ENCODE peak calls at places on chromosomes 7 and 10, in seven cellular contexts. F is IMR-90, T is neuronal stem cell, M is trophoblast cell, G is H9, H is mesenchymal stem cell, V is mesendoderm. A is an unnamed sample.

GRCh38 chr7:102404005-102404861 is 8.1 kb downstream of the PRKRIP1 start:
- DNase-seq in G (peak), M (peak), T (peak), H (peak), V (peak), F (peak), A (peak)

GRCh38 chr10:61486251-61486650 is 33.1 kb upstream of the TMEM26 start:
- DNase-seq in H (peak), T (no peak), F (peak), V (no peak), M (no peak), G (no peak), A (no peak)

GRCh38 chr7:142100634-142101033 is 10.9 kb upstream of the MGAM2 start:
- DNase-seq in T (no peak), G (no peak), F (no peak), V (no peak), H (no peak), M (no peak), A (no peak)

GRCh38 chr7:135536160-135536559 is 21.6 kb upstream of the NUP205 start:
- DNase-seq in F (peak), V (no peak), M (peak), T (no peak), G (no peak), H (peak), A (no peak)

GRCh38 chr10:114246679-114247305 is 7.7 kb downstream of the VWA2 start:
- DNase-seq in H (no peak), F (no peak), M (peak), G (no peak), T (no peak), V (no peak), A (no peak)

GRCh38 chr10:117348236-117348635 is 27.0 kb downstream of the PDZD8 start:
- DNase-seq in T (no peak), V (no peak), F (no peak), H (no peak), M (no peak), G (no peak), A (no peak)

GRCh38 chr10:77297370-77297692 is 340.3 kb downstream of the KCNMA1 start:
- DNase-seq in M (no peak), F (peak), G (no peak), T (no peak), H (peak), V (no peak), A (no peak)

GRCh38 chr7:51705701-51706100 is 389.1 kb upstream of the COBL start:
- DNase-seq in M (no peak), G (no peak), T (no peak), H (no peak), F (no peak), V (no peak), A (no peak)

GRCh38 chr7:139580435-139580834 is 57.0 kb downstream of the CLEC2L start:
- DNase-seq in H (no peak), T (no peak), M (no peak), F (no peak), G (no peak), V (no peak), A (no peak)

GRCh38 chr7:122046402-122046801 is 97.6 kb downstream of the AASS start:
- DNase-seq in M (no peak), H (no peak), F (no peak), G (no peak), T (no peak), V (no peak), A (no peak)

GRCh38 chr10:129780901-129781795 is 182.9 kb downstream of the EBF3 start:
- DNase-seq in T (no peak), M (no peak), H (no peak), F (no peak), V (no peak), G (no peak), A (no peak)

GRCh38 chr10:33355267-33355666 is 20.8 kb upstream of the NRP1 start:
- DNase-seq in V (no peak), T (no peak), F (no peak), M (peak), H (no peak), G (no peak), A (no peak)

GRCh38 chr7:153447021-153447420 is 605.2 kb upstream of the DPP6 start:
- DNase-seq in H (no peak), F (no peak), M (no peak), G (no peak), T (no peak), V (no peak), A (no peak)

GRCh38 chr7:95104739-95105138 is 197.3 kb downstream of the PPP1R9A start:
- DNase-seq in T (no peak), V (no peak), H (peak), F (no peak), G (no peak), M (peak), A (no peak)

GRCh38 chr7:149599636-149600206 is 102.1 kb upstream of the ZNF746 start:
- DNase-seq in V (no peak), T (no peak), G (no peak), M (no peak), F (no peak), H (no peak), A (no peak)

GRCh38 chr10:110655286-110655685 is 11.2 kb downstream of the RBM20 start:
- DNase-seq in G (no peak), F (peak), V (no peak), T (no peak), H (no peak), M (no peak), A (no peak)

GRCh38 chr7:79702116-79702515 is 248.6 kb upstream of the MAGI2 start:
- DNase-seq in V (no peak), G (no peak), H (no peak), M (no peak), T (no peak), F (peak), A (no peak)

GRCh38 chr7:44280993-44281721 is 44.2 kb downstream of the CAMK2B start:
- DNase-seq in F (no peak), V (no peak), T (no peak), G (peak), H (no peak), M (no peak), A (no peak)

GRCh38 chr10:87842776-87843497 is 20.4 kb downstream of the KLLN start:
- DNase-seq in T (no peak), F (peak), M (no peak), V (no peak), H (peak), G (no peak), A (no peak)

GRCh38 chr10:119116326-119116951 is 12.5 kb downstream of the DENND10 start:
- DNase-seq in H (peak), M (peak), G (no peak), F (no peak), T (no peak), V (no peak), A (no peak)

GRCh38 chr10:45809829-45810228 is 37.5 kb downstream of the AGAP4 start:
- DNase-seq in V (peak), G (no peak), T (no peak), F (peak), H (no peak), M (no peak), A (no peak)

GRCh38 chr7:27700501-27700900 is 37.8 kb upstream of the HIBADH start:
- DNase-seq in M (no peak), G (no peak), T (no peak), H (no peak), F (no peak), V (no peak), A (no peak)

GRCh38 chr10:93272884-93273675 is 199.4 kb downstream of the CYP26A1 start:
- DNase-seq in H (no peak), T (peak), M (no peak), G (peak), F (no peak), V (peak), A (peak)

GRCh38 chr10:70847666-70848360 is 32.1 kb downstream of the SGPL1 start:
- DNase-seq in V (no peak), M (no peak), G (no peak), T (no peak), H (peak), F (peak), A (no peak)

GRCh38 chr7:139016931-139017511 is 18.8 kb downstream of the ZC3HAV1L start:
- DNase-seq in M (peak), V (peak), T (peak), H (peak), F (peak), G (peak), A (peak)

GRCh38 chr10:76453997-76454396 is 1022.6 kb downstream of the LRMDA start:
- DNase-seq in G (no peak), M (peak), F (no peak), T (no peak), H (no peak), V (no peak), A (no peak)

GRCh38 chr10:87605656-87606308 is 53.9 kb upstream of the PAPSS2 start:
- DNase-seq in F (no peak), H (peak), M (no peak), G (no peak), V (no peak), T (no peak), A (no peak)

GRCh38 chr7:101626069-101626671 is 2.9 kb downstream of the MYL10 start:
- DNase-seq in M (no peak), T (no peak), H (no peak), V (peak), G (no peak), F (no peak), A (no peak)

GRCh38 chr7:34036069-34036920 is 131.0 kb downstream of the BMPER start:
- DNase-seq in T (no peak), G (no peak), H (peak), M (peak), F (peak), V (peak), A (no peak)

GRCh38 chr7:24982917-24983316 is 2.9 kb upstream of the OSBPL3 start:
- DNase-seq in G (no peak), M (no peak), F (no peak), T (no peak), H (no peak), V (peak), A (no peak)

GRCh38 chr7:22549051-22549450 is 49.1 kb upstream of the STEAP1B start:
- DNase-seq in H (no peak), V (peak), F (no peak), T (no peak), M (peak), G (peak), A (no peak)

GRCh38 chr7:41130596-41131236 is 572.2 kb downstream of the INHBA start:
- DNase-seq in F (no peak), V (no peak), H (no peak), G (peak), M (no peak), T (no peak), A (no peak)

GRCh38 chr10:108452483-108453060 is 1288.1 kb upstream of the SORCS1 start:
- DNase-seq in T (no peak), M (no peak), G (no peak), H (no peak), F (no peak), V (no peak), A (no peak)

GRCh38 chr7:131544449-131545425 is 11.7 kb downstream of the PODXL start:
- DNase-seq in G (no peak), H (peak), M (no peak), T (no peak), V (peak), F (peak), A (no peak)

GRCh38 chr10:86545097-86545496 is 23.5 kb upstream of the WAPL start:
- DNase-seq in M (no peak), G (no peak), H (no peak), T (no peak), F (no peak), V (no peak), A (no peak)

GRCh38 chr10:100882681-100883321 is 30.0 kb upstream of the SLF2 start:
- DNase-seq in F (peak), H (peak), M (no peak), T (no peak), V (no peak), G (no peak), A (no peak)

GRCh38 chr7:53904355-53904754 is 637.8 kb upstream of the VSTM2A start:
- DNase-seq in V (peak), F (no peak), G (no peak), H (no peak), T (no peak), M (no peak), A (no peak)

GRCh38 chr7:36372156-36372555 is 17.5 kb upstream of the ANLN start:
- DNase-seq in T (no peak), M (peak), H (no peak), F (no peak), V (no peak), G (no peak), A (no peak)

DNA sequence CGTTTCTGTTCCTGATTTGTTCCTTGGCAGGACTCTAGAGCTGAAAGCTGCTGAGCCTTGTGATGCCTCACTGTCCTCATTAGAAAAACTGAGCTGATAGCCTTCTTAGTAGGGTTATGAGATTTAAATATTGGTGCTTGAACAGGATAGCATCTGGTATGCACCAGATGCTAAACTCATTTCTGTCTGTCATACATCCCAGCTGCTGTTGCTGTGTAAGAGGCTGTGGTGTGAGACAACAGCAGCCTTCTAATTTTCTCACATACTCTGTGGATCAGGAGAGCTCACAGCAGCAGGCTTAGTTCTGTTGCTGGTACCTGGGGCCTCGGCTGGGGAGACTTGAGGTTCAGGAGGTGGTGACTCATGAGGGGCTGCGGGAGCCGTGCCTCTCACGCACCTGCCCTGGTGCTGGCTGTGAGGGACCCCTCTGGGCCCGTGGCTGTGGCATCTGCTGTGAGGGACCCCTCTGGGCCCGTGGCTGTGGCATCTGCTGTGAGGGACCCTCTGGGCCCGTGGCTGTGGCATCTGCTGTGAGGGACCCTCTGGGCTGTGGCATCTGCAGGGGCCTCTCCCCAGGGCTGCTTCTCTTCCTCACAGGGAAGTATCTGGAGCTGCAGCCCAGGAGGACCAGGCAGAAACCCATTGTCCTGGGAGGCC is 12.5 kb downstream of the DYNC2I1 start:
- DNase-seq in F (no peak), V (no peak), H (no peak), T (no peak), G (no peak), M (no peak), A (no peak)
- H2AK5ac ChIP-seq in F (no peak), V (no peak), H (no peak), T (peak), G (no peak), M (no peak), A (no peak)

DNA sequence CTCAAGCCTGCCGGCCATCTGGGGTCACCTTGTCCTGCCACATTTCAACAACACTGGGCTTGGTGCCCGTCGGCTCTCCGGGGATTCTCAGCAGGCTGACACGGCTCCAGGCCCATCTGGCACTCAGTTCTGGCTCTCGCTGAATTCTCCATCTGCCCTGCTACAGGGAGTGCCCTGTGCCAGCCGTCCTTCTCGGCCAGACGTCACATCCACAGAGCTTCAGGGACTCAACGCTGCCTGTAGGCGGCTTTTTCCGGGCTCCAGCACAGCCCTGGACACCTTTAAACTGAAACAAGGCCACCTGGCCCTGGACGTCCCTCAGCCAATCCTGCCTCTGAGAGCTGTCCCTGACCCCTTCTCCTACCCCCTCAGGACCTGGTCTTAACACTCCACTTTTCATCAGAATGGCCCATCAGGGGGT is 43.0 kb downstream of the TMEM130 start:
- DNase-seq in V (no peak), F (no peak), H (no peak), G (peak), T (no peak), M (no peak), A (no peak)
- H2AK5ac ChIP-seq in V (no peak), F (no peak), H (no peak), G (no peak), T (no peak), M (no peak), A (no peak)

DNA sequence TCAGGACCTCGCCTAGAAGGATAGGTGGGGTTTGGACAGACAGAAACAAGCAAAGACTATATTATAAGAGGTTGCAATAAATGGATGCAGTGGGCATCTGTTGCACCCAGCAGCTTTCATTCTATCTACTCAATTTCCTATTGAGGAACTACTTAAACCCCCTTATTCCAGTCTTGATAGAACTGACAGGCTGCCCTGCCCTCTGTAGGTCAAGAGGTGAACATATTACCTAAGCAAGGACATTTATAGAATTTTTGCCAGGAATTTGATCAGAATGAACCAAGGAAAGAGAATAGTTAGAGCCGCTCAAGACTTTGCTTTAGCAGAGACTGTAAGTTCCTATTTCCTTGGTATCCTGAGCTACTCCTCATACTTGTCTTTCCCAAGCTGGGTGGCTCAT is 9.5 kb downstream of the VTI1A start:
- DNase-seq in M (no peak), H (no peak), V (peak), G (no peak), F (no peak), T (no peak), A (no peak)
- H2AK5ac ChIP-seq in M (no peak), H (no peak), V (no peak), G (no peak), F (no peak), T (no peak), A (no peak)

DNA sequence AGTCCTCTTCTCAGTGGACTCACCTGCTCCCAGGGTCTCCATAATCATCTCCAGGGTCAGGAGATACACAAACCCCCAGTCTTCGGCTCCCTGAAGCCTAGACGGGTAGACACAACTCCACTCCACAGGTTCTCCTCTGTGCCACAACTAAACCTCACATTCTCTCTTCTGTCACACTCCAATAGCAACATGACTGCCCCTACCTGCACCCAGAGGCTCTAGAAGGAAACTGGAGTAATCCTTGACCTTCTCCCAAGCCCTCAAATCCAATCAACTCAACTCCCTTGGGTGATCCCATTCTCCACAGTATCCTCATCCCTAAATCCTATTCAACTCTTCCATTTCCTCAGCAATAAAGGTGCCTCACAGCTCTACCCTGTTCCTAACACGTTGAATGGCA is 16.2 kb downstream of the HNRNPF start:
- DNase-seq in H (no peak), T (no peak), V (no peak), F (no peak), G (no peak), M (no peak), A (no peak)
- H2AK5ac ChIP-seq in H (no peak), T (no peak), V (no peak), F (no peak), G (no peak), M (no peak), A (no peak)

GRCh38 chr7:85595639-85596268 is 408.9 kb upstream of the SEMA3D start:
- DNase-seq in M (peak), V (no peak), H (peak), T (no peak), F (peak), G (no peak), A (no peak)
- H2AK5ac ChIP-seq in M (no peak), V (no peak), H (no peak), T (no peak), F (no peak), G (no peak), A (no peak)

DNA sequence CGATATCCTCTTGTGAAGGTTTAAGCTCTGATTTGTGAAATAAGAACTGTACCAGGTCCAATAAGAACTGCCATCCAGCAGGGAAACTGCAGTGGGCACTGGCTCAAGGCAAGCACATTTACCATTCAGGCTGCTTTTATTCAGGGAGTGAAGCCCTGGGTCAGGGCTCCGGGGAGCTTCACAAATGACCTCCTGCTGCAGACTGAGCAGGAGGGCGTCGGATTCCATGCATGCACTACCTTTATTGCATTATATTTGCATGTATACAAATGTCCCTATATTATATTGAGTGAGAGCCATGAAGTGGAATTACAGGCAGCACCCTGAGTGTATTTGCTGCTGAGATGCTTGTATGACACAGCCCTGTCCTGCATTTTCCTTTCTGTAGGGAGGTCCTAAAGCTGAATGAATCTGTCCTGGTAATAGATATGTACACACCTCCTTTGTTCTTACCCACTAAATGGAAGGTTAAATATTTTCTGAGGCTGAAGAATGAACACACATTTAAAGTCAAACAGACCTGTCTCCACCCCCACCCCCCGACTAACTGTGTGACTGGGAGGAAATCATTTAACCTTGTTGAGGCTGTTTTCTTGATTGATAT is 401.6 kb downstream of the REEP3 start:
- DNase-seq in M (no peak), T (no peak), G (no peak), F (no peak), V (no peak), H (no peak), A (no peak)
- H2AK5ac ChIP-seq in M (no peak), T (no peak), G (no peak), F (no peak), V (no peak), H (no peak), A (no peak)

GRCh38 chr10:14635049-14635710 is 139.5 kb downstream of the FAM107B start:
- DNase-seq in G (no peak), H (no peak), M (peak), V (no peak), T (no peak), F (no peak), A (no peak)
- H2AK5ac ChIP-seq in G (no peak), H (no peak), M (no peak), V (no peak), T (no peak), F (no peak), A (no peak)

DNA sequence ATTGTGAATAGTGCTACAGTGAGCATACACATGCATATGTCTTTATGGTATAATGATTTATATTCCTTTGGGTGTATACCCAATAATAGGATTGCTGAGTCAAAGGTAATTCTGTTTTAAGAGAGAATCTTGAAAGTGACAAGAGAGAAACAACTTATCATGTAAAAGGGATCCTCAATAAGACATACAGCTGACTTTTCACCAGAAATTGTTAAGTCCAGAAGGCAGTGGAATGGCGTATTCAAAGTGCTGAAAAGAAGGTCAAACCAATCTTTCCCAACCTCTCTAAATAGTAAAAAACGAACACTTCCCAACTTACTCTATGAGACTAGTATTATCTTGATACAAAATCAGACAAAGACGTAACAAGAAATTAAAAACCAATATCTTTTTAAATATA is 59.8 kb downstream of the LHFPL3 start:
- DNase-seq in V (no peak), G (no peak), M (no peak), T (no peak), F (no peak), H (no peak), A (no peak)
- H2AK5ac ChIP-seq in V (no peak), G (no peak), M (no peak), T (no peak), F (no peak), H (no peak), A (no peak)

A was measured in H1.